ENCODE peak calls at places on chromosome 1, in nine cellular contexts. One of them, this sample, is unnamed.

GRCh38 chr1:157089789-157090188 is 9.8 kb downstream of the ETV3L start:
- DNase-seq in gastrocnemius medialis: no peak
- DNase-seq in memory B cell: no peak
- DNase-seq in fibroblast of lung: no peak
- DNase-seq in cardiac fibroblast: no peak
- DNase-seq in HuH-7.5: no peak
- DNase-seq in central memory CD8-positive, alpha-beta T cell: no peak
- DNase-seq in HFF-Myc: no peak
- DNase-seq in NCI-H1436 treated with DMSO at 0.1 percent for 48 hours: no peak
- DNase-seq in this sample: no peak

GRCh38 chr1:20850021-20850420 is 62.9 kb upstream of the HP1BP3 start:
- DNase-seq in gastrocnemius medialis: no peak
- DNase-seq in memory B cell: no peak
- DNase-seq in fibroblast of lung: no peak
- DNase-seq in cardiac fibroblast: no peak
- DNase-seq in HuH-7.5: no peak
- DNase-seq in central memory CD8-positive, alpha-beta T cell: no peak
- DNase-seq in HFF-Myc: no peak
- DNase-seq in NCI-H1436 treated with DMSO at 0.1 percent for 48 hours: no peak
- DNase-seq in this sample: no peak

GRCh38 chr1:100791586-100791985 is 72.0 kb downstream of the VCAM1 start:
- DNase-seq in gastrocnemius medialis: no peak
- DNase-seq in memory B cell: no peak
- DNase-seq in fibroblast of lung: peak; percentile 53
- DNase-seq in cardiac fibroblast: peak; percentile 65
- DNase-seq in HuH-7.5: no peak
- DNase-seq in central memory CD8-positive, alpha-beta T cell: no peak
- DNase-seq in HFF-Myc: no peak
- DNase-seq in NCI-H1436 treated with DMSO at 0.1 percent for 48 hours: no peak
- DNase-seq in this sample: no peak

GRCh38 chr1:26913754-26914619 is at the start of gene NR0B2:
- DNase-seq in gastrocnemius medialis: peak; percentile 57
- DNase-seq in memory B cell: no peak
- DNase-seq in fibroblast of lung: no peak
- DNase-seq in cardiac fibroblast: no peak
- DNase-seq in HuH-7.5: peak; percentile 63
- DNase-seq in central memory CD8-positive, alpha-beta T cell: no peak
- DNase-seq in HFF-Myc: no peak
- DNase-seq in NCI-H1436 treated with DMSO at 0.1 percent for 48 hours: peak; percentile 57
- DNase-seq in this sample: no peak

GRCh38 chr1:207084701-207085180 is 3.9 kb upstream of the C4BPB start:
- DNase-seq in gastrocnemius medialis: peak; percentile 38
- DNase-seq in memory B cell: peak; percentile 64
- DNase-seq in fibroblast of lung: peak; percentile 77
- DNase-seq in cardiac fibroblast: peak; percentile 71
- DNase-seq in HuH-7.5: peak; percentile 34
- DNase-seq in central memory CD8-positive, alpha-beta T cell: peak; percentile 44
- DNase-seq in HFF-Myc: peak; percentile 29
- DNase-seq in NCI-H1436 treated with DMSO at 0.1 percent for 48 hours: no peak
- DNase-seq in this sample: peak; percentile 60

GRCh38 chr1:185352067-185352466 is 35.0 kb upstream of the IVNS1ABP start:
- DNase-seq in gastrocnemius medialis: no peak
- DNase-seq in memory B cell: no peak
- DNase-seq in fibroblast of lung: peak; percentile 15
- DNase-seq in cardiac fibroblast: peak; percentile 36
- DNase-seq in HuH-7.5: no peak
- DNase-seq in central memory CD8-positive, alpha-beta T cell: no peak
- DNase-seq in HFF-Myc: no peak
- DNase-seq in NCI-H1436 treated with DMSO at 0.1 percent for 48 hours: no peak
- DNase-seq in this sample: no peak

GRCh38 chr1:54172614-54173312 is 20.0 kb upstream of the CDCP2 start:
- DNase-seq in gastrocnemius medialis: no peak
- DNase-seq in memory B cell: no peak
- DNase-seq in fibroblast of lung: no peak
- DNase-seq in cardiac fibroblast: peak; percentile 62
- DNase-seq in HuH-7.5: no peak
- DNase-seq in central memory CD8-positive, alpha-beta T cell: no peak
- DNase-seq in HFF-Myc: no peak
- DNase-seq in NCI-H1436 treated with DMSO at 0.1 percent for 48 hours: no peak
- DNase-seq in this sample: no peak

GRCh38 chr1:100034465-100034864 is 64.7 kb downstream of the SLC35A3 start:
- DNase-seq in gastrocnemius medialis: no peak
- DNase-seq in memory B cell: no peak
- DNase-seq in fibroblast of lung: no peak
- DNase-seq in cardiac fibroblast: peak; percentile 57
- DNase-seq in HuH-7.5: peak; percentile 31
- DNase-seq in central memory CD8-positive, alpha-beta T cell: no peak
- DNase-seq in HFF-Myc: no peak
- DNase-seq in NCI-H1436 treated with DMSO at 0.1 percent for 48 hours: no peak
- DNase-seq in this sample: no peak

GRCh38 chr1:206809504-206810084 is 37.3 kb upstream of the IL10 start:
- DNase-seq in gastrocnemius medialis: no peak
- DNase-seq in memory B cell: no peak
- DNase-seq in fibroblast of lung: peak; percentile 35
- DNase-seq in cardiac fibroblast: peak; percentile 74
- DNase-seq in HuH-7.5: no peak
- DNase-seq in central memory CD8-positive, alpha-beta T cell: no peak
- DNase-seq in HFF-Myc: no peak
- DNase-seq in NCI-H1436 treated with DMSO at 0.1 percent for 48 hours: no peak
- DNase-seq in this sample: peak; percentile 57

GRCh38 chr1:236209185-236209584 is 66.8 kb downstream of the GPR137B start:
- DNase-seq in gastrocnemius medialis: no peak
- DNase-seq in memory B cell: no peak
- DNase-seq in fibroblast of lung: no peak
- DNase-seq in cardiac fibroblast: no peak
- DNase-seq in HuH-7.5: no peak
- DNase-seq in central memory CD8-positive, alpha-beta T cell: no peak
- DNase-seq in HFF-Myc: no peak
- DNase-seq in NCI-H1436 treated with DMSO at 0.1 percent for 48 hours: no peak
- DNase-seq in this sample: no peak

GRCh38 chr1:194300340-194300739 is 1113.9 kb upstream of the B3GALT2 start:
- DNase-seq in gastrocnemius medialis: no peak
- DNase-seq in memory B cell: no peak
- DNase-seq in fibroblast of lung: no peak
- DNase-seq in cardiac fibroblast: no peak
- DNase-seq in HuH-7.5: no peak
- DNase-seq in central memory CD8-positive, alpha-beta T cell: no peak
- DNase-seq in HFF-Myc: no peak
- DNase-seq in NCI-H1436 treated with DMSO at 0.1 percent for 48 hours: no peak
- DNase-seq in this sample: no peak

GRCh38 chr1:201139306-201139705 is 12.3 kb upstream of the ASCL5 start:
- DNase-seq in gastrocnemius medialis: peak; percentile 7
- DNase-seq in memory B cell: no peak
- DNase-seq in fibroblast of lung: no peak
- DNase-seq in cardiac fibroblast: no peak
- DNase-seq in HuH-7.5: no peak
- DNase-seq in central memory CD8-positive, alpha-beta T cell: no peak
- DNase-seq in HFF-Myc: no peak
- DNase-seq in NCI-H1436 treated with DMSO at 0.1 percent for 48 hours: no peak
- DNase-seq in this sample: no peak